ENCODE peak calls at places on chromosome 21, in five cellular contexts. K is fibroblast of lung, U is neural crest cell, X is ELF-1, M is astrocyte. Q is an unnamed sample.

GRCh38 chr21:26224351-26224750 is 53.8 kb upstream of the APP start:
- DNase-seq in K (no peak), U (no peak), X (no peak), M (no peak), Q (no peak)

GRCh38 chr21:45470087-45470515 is 65.1 kb downstream of the COL18A1 start:
- DNase-seq in M (peak), U (no peak), K (peak), X (no peak), Q (peak)

GRCh38 chr21:41659791-41660560 is 106.9 kb downstream of the RIPK4 start:
- DNase-seq in X (no peak), M (no peak), U (no peak), K (peak), Q (no peak)

GRCh38 chr21:37001446-37001845 is 5.1 kb upstream of the RIPPLY3 start:
- DNase-seq in K (no peak), X (no peak), M (no peak), U (no peak), Q (no peak)

GRCh38 chr21:36247316-36247715 is 72.7 kb upstream of the MORC3 start:
- DNase-seq in K (peak), U (no peak), M (peak), X (no peak), Q (no peak)

GRCh38 chr21:41834926-41835663 is 44.0 kb downstream of the PRDM15 start:
- DNase-seq in K (no peak), M (no peak), U (no peak), X (no peak), Q (no peak)

GRCh38 chr21:44510508-44511218 is 29.3 kb downstream of the KRTAP10-1 start:
- DNase-seq in M (no peak), K (no peak), U (peak), X (peak), Q (peak)

GRCh38 chr21:46115441-46116188 is 17.7 kb downstream of the COL6A2 start:
- DNase-seq in M (no peak), U (no peak), X (no peak), K (no peak), Q (peak)

GRCh38 chr21:45562401-45562800 is 20.2 kb upstream of the SLC19A1 start:
- DNase-seq in X (no peak), M (no peak), U (no peak), K (peak), Q (no peak)

GRCh38 chr21:38505654-38506523 is 7.6 kb upstream of the ERG start:
- DNase-seq in M (peak), U (peak), K (peak), X (peak), Q (no peak)

GRCh38 chr21:33026299-33026858 is 644 bp downstream of the OLIG2 start:
- DNase-seq in X (no peak), K (no peak), U (no peak), M (no peak), Q (no peak)

GRCh38 chr21:41168391-41169257 is 664 bp downstream of the BACE2 start:
- DNase-seq in X (no peak), U (peak), M (peak), K (peak), Q (peak)

GRCh38 chr21:44920694-44921604 is at the start of gene ITGB2:
- DNase-seq in K (no peak), X (no peak), U (no peak), M (no peak), Q (peak)

GRCh38 chr21:15221799-15222386 is 157.1 kb upstream of the NRIP1 start:
- DNase-seq in K (peak), U (peak), X (peak), M (peak), Q (peak)

GRCh38 chr21:20721151-20721550 is 277.1 kb upstream of the NCAM2 start:
- DNase-seq in M (peak), K (peak), X (no peak), U (no peak), Q (no peak)

GRCh38 chr21:27248791-27249190 is 281.9 kb upstream of the ADAMTS5 start:
- DNase-seq in U (no peak), X (no peak), K (no peak), M (no peak), Q (no peak)

GRCh38 chr21:32477424-32477745 is 64.9 kb downstream of the EVA1C start:
- DNase-seq in K (no peak), U (no peak), M (no peak), X (no peak), Q (no peak)

GRCh38 chr21:30138483-30138882 is 28.1 kb downstream of the CLDN17 start:
- DNase-seq in U (no peak), K (no peak), M (no peak), X (no peak), Q (no peak)

GRCh38 chr21:46054447-46054846 is 43.5 kb upstream of the COL6A2 start:
- DNase-seq in U (peak), M (peak), K (peak), X (peak), Q (no peak)

GRCh38 chr21:46118305-46118870 is 20.5 kb downstream of the COL6A2 start:
- DNase-seq in K (no peak), X (no peak), M (no peak), U (no peak), Q (peak)

GRCh38 chr21:34771512-34772028 is 102.8 kb downstream of the CLIC6 start:
- DNase-seq in K (peak), U (no peak), X (no peak), M (peak), Q (no peak)

GRCh38 chr21:26404288-26404687 is 168.8 kb downstream of the CYYR1 start:
- DNase-seq in U (no peak), X (peak), M (no peak), K (no peak), Q (no peak)

GRCh38 chr21:42654913-42655796 is 1.7 kb downstream of the PDE9A start:
- DNase-seq in K (no peak), U (no peak), X (no peak), M (no peak), Q (no peak)

GRCh38 chr21:16308269-16308668 is 578.5 kb downstream of the USP25 start:
- DNase-seq in K (peak), M (peak), X (no peak), U (no peak), Q (no peak)

GRCh38 chr21:32958288-32958992 is 67.3 kb upstream of the OLIG2 start:
- DNase-seq in X (no peak), U (no peak), M (no peak), K (no peak), Q (no peak)